ENCODE peak calls at places on chromosome 15, in six cellular contexts. One of them, this sample, is unnamed.

GRCh38 chr15:61000276-61000675 is 228.8 kb downstream of the RORA start:
- DNase-seq in tibial nerve: no peak
- DNase-seq in NCI-H82: peak
- DNase-seq in DMS 273 treated with DMSO at 0.1 percent for 48 hours: no peak
- DNase-seq in GM04504: no peak
- DNase-seq in astrocyte of the spinal cord: no peak
- DNase-seq in this sample: no peak

GRCh38 chr15:100373037-100373896 is 31.5 kb upstream of the ADAMTS17 start:
- DNase-seq in tibial nerve: no peak
- DNase-seq in NCI-H82: no peak
- DNase-seq in DMS 273 treated with DMSO at 0.1 percent for 48 hours: no peak
- DNase-seq in GM04504: no peak
- DNase-seq in astrocyte of the spinal cord: no peak
- DNase-seq in this sample: no peak

GRCh38 chr15:32817570-32817969 is 99.8 kb downstream of the GREM1 start:
- DNase-seq in tibial nerve: no peak
- DNase-seq in NCI-H82: no peak
- DNase-seq in DMS 273 treated with DMSO at 0.1 percent for 48 hours: no peak
- DNase-seq in GM04504: no peak
- DNase-seq in astrocyte of the spinal cord: no peak
- DNase-seq in this sample: no peak

GRCh38 chr15:84722628-84723027 is 6.7 kb upstream of the SEC11A start:
- DNase-seq in tibial nerve: no peak
- DNase-seq in NCI-H82: no peak
- DNase-seq in DMS 273 treated with DMSO at 0.1 percent for 48 hours: no peak
- DNase-seq in GM04504: no peak
- DNase-seq in astrocyte of the spinal cord: no peak
- DNase-seq in this sample: no peak

GRCh38 chr15:39204031-39204430 is 376.8 kb upstream of the THBS1 start:
- DNase-seq in tibial nerve: no peak
- DNase-seq in NCI-H82: no peak
- DNase-seq in DMS 273 treated with DMSO at 0.1 percent for 48 hours: no peak
- DNase-seq in GM04504: no peak
- DNase-seq in astrocyte of the spinal cord: no peak
- DNase-seq in this sample: no peak

GRCh38 chr15:75776075-75776443 is 63.4 kb upstream of the CSPG4 start:
- DNase-seq in tibial nerve: no peak
- DNase-seq in NCI-H82: no peak
- DNase-seq in DMS 273 treated with DMSO at 0.1 percent for 48 hours: no peak
- DNase-seq in GM04504: peak
- DNase-seq in astrocyte of the spinal cord: peak
- DNase-seq in this sample: no peak

GRCh38 chr15:37771462-37771861 is 163.0 kb upstream of the TMCO5A start:
- DNase-seq in tibial nerve: no peak
- DNase-seq in NCI-H82: no peak
- DNase-seq in DMS 273 treated with DMSO at 0.1 percent for 48 hours: no peak
- DNase-seq in GM04504: peak
- DNase-seq in astrocyte of the spinal cord: peak
- DNase-seq in this sample: no peak

GRCh38 chr15:49423021-49423420 is at the start of gene FGF7:
- DNase-seq in tibial nerve: no peak
- DNase-seq in NCI-H82: peak
- DNase-seq in DMS 273 treated with DMSO at 0.1 percent for 48 hours: no peak
- DNase-seq in GM04504: peak
- DNase-seq in astrocyte of the spinal cord: peak
- DNase-seq in this sample: no peak

GRCh38 chr15:40957581-40958051 is 4.3 kb downstream of the CHAC1 start:
- DNase-seq in tibial nerve: no peak
- DNase-seq in NCI-H82: no peak
- DNase-seq in DMS 273 treated with DMSO at 0.1 percent for 48 hours: peak
- DNase-seq in GM04504: no peak
- DNase-seq in astrocyte of the spinal cord: peak
- DNase-seq in this sample: peak